ENCODE peak calls at places on chromosome 13, in seven cellular contexts. One of them, this sample, is unnamed.

GRCh38 chr13:91381371-91381770 is 17.1 kb upstream of the GPC5 start:
- DNase-seq in choroid plexus epithelial cell: peak; percentile 65
- DNase-seq in MCF 10A: no peak
- DNase-seq in frontal cortex: no peak
- DNase-seq in AG20443: no peak
- DNase-seq in EH: peak; percentile 12
- DNase-seq in DMS53: peak; percentile 30
- DNase-seq in this sample: peak; percentile 27

GRCh38 chr13:25088562-25089221 is 7.2 kb upstream of the PABPC3 start:
- DNase-seq in choroid plexus epithelial cell: no peak
- DNase-seq in MCF 10A: no peak
- DNase-seq in frontal cortex: no peak
- DNase-seq in AG20443: no peak
- DNase-seq in EH: no peak
- DNase-seq in DMS53: no peak
- DNase-seq in this sample: no peak

GRCh38 chr13:113113846-113114271 is 8.3 kb downstream of the F7 start:
- DNase-seq in choroid plexus epithelial cell: no peak
- DNase-seq in MCF 10A: no peak
- DNase-seq in frontal cortex: no peak
- DNase-seq in AG20443: no peak
- DNase-seq in EH: no peak
- DNase-seq in DMS53: no peak
- DNase-seq in this sample: no peak

GRCh38 chr13:99442273-99442895 is 58.9 kb upstream of the TM9SF2 start:
- DNase-seq in choroid plexus epithelial cell: peak; percentile 75
- DNase-seq in MCF 10A: peak; percentile 61
- DNase-seq in frontal cortex: no peak
- DNase-seq in AG20443: peak; percentile 60
- DNase-seq in EH: peak; percentile 60
- DNase-seq in DMS53: peak; percentile 45
- DNase-seq in this sample: peak; percentile 56

GRCh38 chr13:59112375-59112774 is 1051.4 kb downstream of the DIAPH3 start:
- DNase-seq in choroid plexus epithelial cell: peak; percentile 99
- DNase-seq in MCF 10A: peak; percentile 87
- DNase-seq in frontal cortex: peak; percentile 3
- DNase-seq in AG20443: peak; percentile 81
- DNase-seq in EH: peak; percentile 85
- DNase-seq in DMS53: no peak
- DNase-seq in this sample: peak; percentile 96

GRCh38 chr13:42279080-42279479 is 7.1 kb downstream of the AKAP11 start:
- DNase-seq in choroid plexus epithelial cell: no peak
- DNase-seq in MCF 10A: no peak
- DNase-seq in frontal cortex: no peak
- DNase-seq in AG20443: no peak
- DNase-seq in EH: no peak
- DNase-seq in DMS53: no peak
- DNase-seq in this sample: peak; percentile 18

GRCh38 chr13:37492741-37493514 is 105.6 kb downstream of the POSTN start:
- DNase-seq in choroid plexus epithelial cell: peak; percentile 96
- DNase-seq in MCF 10A: peak; percentile 40
- DNase-seq in frontal cortex: no peak
- DNase-seq in AG20443: peak; percentile 76
- DNase-seq in EH: peak; percentile 99
- DNase-seq in DMS53: no peak
- DNase-seq in this sample: peak; percentile 69

GRCh38 chr13:40916207-40916998 is 102.7 kb downstream of the ELF1 start:
- DNase-seq in choroid plexus epithelial cell: no peak
- DNase-seq in MCF 10A: peak; percentile 12
- DNase-seq in frontal cortex: no peak
- DNase-seq in AG20443: peak; percentile 14
- DNase-seq in EH: peak; percentile 84
- DNase-seq in DMS53: no peak
- DNase-seq in this sample: peak; percentile 78

GRCh38 chr13:44050450-44051063 is 170.9 kb downstream of the LACC1 start:
- DNase-seq in choroid plexus epithelial cell: peak; percentile 66
- DNase-seq in MCF 10A: peak; percentile 54
- DNase-seq in frontal cortex: no peak
- DNase-seq in AG20443: peak; percentile 39
- DNase-seq in EH: peak; percentile 43
- DNase-seq in DMS53: peak; percentile 55
- DNase-seq in this sample: peak; percentile 58